ENCODE peak calls at places on chromosomes 7 and 10, in eight cellular contexts. R is H9, V is HFF-Myc, U is esophagus muscularis mucosa, M is GM10248, P is Peyer's patch, B is epithelial cell of esophagus, C is cardiac muscle cell. K is an unnamed sample.

GRCh38 chr7:14902589-14902963 is at the start of gene DGKB:
- DNase-seq in M (no peak), U (no peak), R (peak), C (peak), V (no peak), B (no peak), P (no peak), K (peak)

GRCh38 chr10:24669285-24669861 is 54.3 kb downstream of the ARHGAP21 start:
- DNase-seq in U (no peak), V (no peak), M (no peak), P (no peak), B (no peak), C (no peak), R (no peak), K (no peak)

GRCh38 chr10:6213908-6214307 is 11.2 kb downstream of the PFKFB3 start:
- DNase-seq in B (no peak), C (no peak), P (no peak), R (no peak), U (no peak), M (no peak), V (no peak), K (no peak)

GRCh38 chr7:109821156-109821555 is 1251.5 kb downstream of the DNAJB9 start:
- DNase-seq in U (no peak), R (no peak), M (no peak), C (no peak), B (no peak), P (no peak), V (no peak), K (no peak)

GRCh38 chr7:15433154-15433553 is 128.7 kb downstream of the AGMO start:
- DNase-seq in B (no peak), V (no peak), U (no peak), M (no peak), P (no peak), R (no peak), C (no peak), K (no peak)

GRCh38 chr7:15864260-15864991 is 177.9 kb upstream of the MEOX2 start:
- DNase-seq in B (no peak), C (no peak), M (no peak), U (no peak), V (no peak), P (no peak), R (no peak), K (no peak)

GRCh38 chr7:41096921-41097320 is 606.0 kb downstream of the INHBA start:
- DNase-seq in P (no peak), M (no peak), R (no peak), B (peak), U (no peak), V (no peak), C (peak), K (no peak)

GRCh38 chr10:103580422-103580821 is 86.9 kb downstream of the NEURL1 start:
- DNase-seq in R (no peak), B (no peak), M (no peak), P (no peak), C (no peak), V (no peak), U (no peak), K (no peak)

GRCh38 chr7:19118896-19119301 is 1.5 kb upstream of the TWIST1 start:
- DNase-seq in M (no peak), B (no peak), V (no peak), R (peak), P (no peak), C (peak), U (no peak), K (peak)

GRCh38 chr7:128322040-128322643 is 21.6 kb downstream of the RBM28 start:
- DNase-seq in V (peak), R (no peak), B (peak), U (no peak), M (no peak), C (peak), P (no peak), K (no peak)

GRCh38 chr10:25059990-25060389 is 43.6 kb downstream of the THNSL1 start:
- DNase-seq in P (peak), U (no peak), R (no peak), B (peak), M (no peak), C (peak), V (no peak), K (no peak)

GRCh38 chr10:119802068-119802538 is 70.5 kb downstream of the MCMBP start:
- DNase-seq in U (no peak), P (no peak), C (no peak), R (no peak), V (no peak), B (peak), M (peak), K (no peak)

GRCh38 chr7:74061840-74062539 is 21.6 kb upstream of the LIMK1 start:
- DNase-seq in M (no peak), P (peak), R (peak), B (peak), C (peak), U (peak), V (peak), K (no peak)

GRCh38 chr7:143013897-143014296 is 13.0 kb downstream of the OR9A2 start:
- DNase-seq in P (no peak), M (no peak), R (no peak), U (no peak), B (peak), C (peak), V (peak), K (no peak)

GRCh38 chr10:26269754-26270153 is 53.2 kb downstream of the GAD2 start:
- DNase-seq in P (no peak), U (no peak), C (peak), B (peak), R (no peak), V (no peak), M (peak), K (peak)
- TF ChIP-seq CTCF in P (no peak), U (no peak), C (peak), B (no peak), R (peak), V (no peak), M (peak), K (no peak)

DNA sequence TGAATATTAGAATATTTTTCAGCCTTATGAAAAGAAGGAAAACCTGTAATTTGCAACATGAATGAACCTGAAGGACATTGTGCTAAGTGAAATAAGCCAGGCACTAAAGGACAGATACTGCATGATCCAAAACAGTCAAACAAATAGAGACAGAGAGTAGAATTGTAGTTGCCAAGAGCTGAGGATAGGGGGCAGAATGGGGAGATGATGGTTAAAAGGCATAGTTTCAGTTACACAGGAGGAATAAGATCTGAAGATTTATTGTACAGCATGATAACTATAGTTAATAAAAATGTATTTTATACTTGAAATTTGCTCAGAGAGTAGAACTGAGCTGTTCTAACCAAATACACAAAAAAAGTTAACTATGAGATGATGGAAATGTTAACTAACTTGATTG is 149.0 kb upstream of the TMEM106B start:
- DNase-seq in B (no peak), P (no peak), V (no peak), R (no peak), C (peak), U (no peak), M (no peak), K (no peak)
- TF ChIP-seq CTCF in B (peak), P (no peak), V (peak), R (peak), C (peak), U (no peak), M (peak), K (peak)

GRCh38 chr7:101302641-101303101 is 18.9 kb downstream of the IFT22 start:
- DNase-seq in V (no peak), R (peak), U (no peak), B (no peak), M (no peak), C (peak), P (no peak), K (no peak)
- TF ChIP-seq CTCF in V (no peak), R (no peak), U (no peak), B (no peak), M (no peak), C (no peak), P (no peak), K (no peak)

DNA sequence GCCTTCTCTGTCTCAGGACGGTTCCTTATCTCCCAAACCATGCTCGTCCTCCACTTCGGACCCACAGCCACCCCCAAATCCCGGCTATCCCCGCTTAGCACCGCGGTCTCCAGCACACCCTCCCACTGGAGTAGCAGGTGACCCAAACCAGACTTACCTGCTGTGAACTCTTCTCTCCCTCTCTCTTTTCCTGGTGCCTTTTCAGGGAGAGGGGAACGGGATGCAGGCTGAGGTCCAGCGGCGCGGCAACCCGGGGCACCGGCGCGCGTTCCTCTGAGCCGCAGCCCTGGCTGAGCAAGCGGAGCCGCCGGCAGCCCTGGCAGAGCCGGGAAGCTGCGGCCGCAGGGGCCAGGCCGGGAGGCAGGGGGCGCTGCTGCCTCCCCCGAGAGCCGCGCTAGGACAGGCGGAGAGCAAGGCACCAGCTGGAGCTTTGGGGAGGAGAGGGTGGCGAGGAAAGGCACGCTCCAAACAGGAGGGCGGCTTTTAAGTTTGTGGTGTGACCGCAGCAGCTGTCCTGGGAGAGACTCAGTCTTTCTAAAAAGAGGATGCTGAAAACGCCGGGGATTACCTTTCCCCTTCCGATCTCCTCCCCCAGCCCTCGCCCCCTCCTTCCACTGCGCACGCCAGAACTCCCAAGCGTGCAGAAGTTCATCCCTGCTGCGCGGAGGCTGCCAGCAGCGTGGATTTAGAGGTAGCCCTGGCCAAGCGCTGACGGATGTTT is at the start of gene SEMA3D:
- DNase-seq in B (peak), C (peak), U (no peak), V (peak), M (peak), P (peak), R (peak), K (peak)
- TF ChIP-seq CTCF in B (peak), C (peak), U (peak), V (peak), M (peak), P (peak), R (peak), K (peak)